ENCODE peak calls at places on chromosomes 16 and 17, in nine cellular contexts. One of them, this sample, is unnamed.

GRCh38 chr17:29572691-29573557 is 4.4 kb downstream of the TP53I13 start:
- DNase-seq in GM06990: no peak
- DNase-seq in astrocyte of the hippocampus: peak
- DNase-seq in amniotic stem cell: no peak
- DNase-seq in fibroblast of lung: peak
- DNase-seq in activated CD4-positive, alpha-beta T cell treated with anti-CD3 and anti-CD28 coated beads for 1 hour: peak
- DNase-seq in HCT116: no peak
- DNase-seq in activated effector memory CD4-positive, alpha-beta T cell treated with Interleukin-2 at 50 U/mL for 16 hours: peak
- DNase-seq in AML-193: no peak
- DNase-seq in this sample: peak

GRCh38 chr16:88045820-88046303 is 94.6 kb downstream of the BANP start:
- DNase-seq in GM06990: peak
- DNase-seq in astrocyte of the hippocampus: no peak
- DNase-seq in amniotic stem cell: no peak
- DNase-seq in fibroblast of lung: no peak
- DNase-seq in activated CD4-positive, alpha-beta T cell treated with anti-CD3 and anti-CD28 coated beads for 1 hour: no peak
- DNase-seq in HCT116: no peak
- DNase-seq in activated effector memory CD4-positive, alpha-beta T cell treated with Interleukin-2 at 50 U/mL for 16 hours: no peak
- DNase-seq in AML-193: no peak
- DNase-seq in this sample: no peak

GRCh38 chr17:83126275-83126930 is 47.0 kb downstream of the METRNL start:
- DNase-seq in GM06990: no peak
- DNase-seq in astrocyte of the hippocampus: no peak
- DNase-seq in amniotic stem cell: no peak
- DNase-seq in fibroblast of lung: no peak
- DNase-seq in activated CD4-positive, alpha-beta T cell treated with anti-CD3 and anti-CD28 coated beads for 1 hour: no peak
- DNase-seq in HCT116: no peak
- DNase-seq in activated effector memory CD4-positive, alpha-beta T cell treated with Interleukin-2 at 50 U/mL for 16 hours: no peak
- DNase-seq in AML-193: no peak
- DNase-seq in this sample: no peak

GRCh38 chr17:64025732-64026294 is 5.4 kb upstream of the ICAM2 start:
- DNase-seq in GM06990: peak
- DNase-seq in astrocyte of the hippocampus: peak
- DNase-seq in amniotic stem cell: no peak
- DNase-seq in fibroblast of lung: peak
- DNase-seq in activated CD4-positive, alpha-beta T cell treated with anti-CD3 and anti-CD28 coated beads for 1 hour: peak
- DNase-seq in HCT116: peak
- DNase-seq in activated effector memory CD4-positive, alpha-beta T cell treated with Interleukin-2 at 50 U/mL for 16 hours: peak
- DNase-seq in AML-193: peak
- DNase-seq in this sample: no peak

GRCh38 chr17:9240659-9241370 is 219.5 kb downstream of the NTN1 start:
- DNase-seq in GM06990: no peak
- DNase-seq in astrocyte of the hippocampus: peak
- DNase-seq in amniotic stem cell: no peak
- DNase-seq in fibroblast of lung: peak
- DNase-seq in activated CD4-positive, alpha-beta T cell treated with anti-CD3 and anti-CD28 coated beads for 1 hour: no peak
- DNase-seq in HCT116: no peak
- DNase-seq in activated effector memory CD4-positive, alpha-beta T cell treated with Interleukin-2 at 50 U/mL for 16 hours: no peak
- DNase-seq in AML-193: no peak
- DNase-seq in this sample: peak

GRCh38 chr17:38749222-38750043 is 1.3 kb upstream of the PCGF2 start:
- DNase-seq in GM06990: no peak
- DNase-seq in astrocyte of the hippocampus: peak
- DNase-seq in amniotic stem cell: no peak
- DNase-seq in fibroblast of lung: peak
- DNase-seq in activated CD4-positive, alpha-beta T cell treated with anti-CD3 and anti-CD28 coated beads for 1 hour: no peak
- DNase-seq in HCT116: peak
- DNase-seq in activated effector memory CD4-positive, alpha-beta T cell treated with Interleukin-2 at 50 U/mL for 16 hours: no peak
- DNase-seq in AML-193: no peak
- DNase-seq in this sample: peak

GRCh38 chr17:42459983-42460300 is 1.3 kb downstream of the ATP6V0A1 start:
- DNase-seq in GM06990: peak
- DNase-seq in astrocyte of the hippocampus: peak
- DNase-seq in amniotic stem cell: peak
- DNase-seq in fibroblast of lung: peak
- DNase-seq in activated CD4-positive, alpha-beta T cell treated with anti-CD3 and anti-CD28 coated beads for 1 hour: no peak
- DNase-seq in HCT116: no peak
- DNase-seq in activated effector memory CD4-positive, alpha-beta T cell treated with Interleukin-2 at 50 U/mL for 16 hours: no peak
- DNase-seq in AML-193: peak
- DNase-seq in this sample: no peak

GRCh38 chr17:40777459-40777858 is 4.9 kb downstream of the KRT27 start:
- DNase-seq in GM06990: no peak
- DNase-seq in astrocyte of the hippocampus: no peak
- DNase-seq in amniotic stem cell: no peak
- DNase-seq in fibroblast of lung: no peak
- DNase-seq in activated CD4-positive, alpha-beta T cell treated with anti-CD3 and anti-CD28 coated beads for 1 hour: no peak
- DNase-seq in HCT116: no peak
- DNase-seq in activated effector memory CD4-positive, alpha-beta T cell treated with Interleukin-2 at 50 U/mL for 16 hours: no peak
- DNase-seq in AML-193: no peak
- DNase-seq in this sample: no peak

GRCh38 chr16:85166699-85167588 is 54.7 kb upstream of the CIBAR2 start:
- DNase-seq in GM06990: no peak
- DNase-seq in astrocyte of the hippocampus: no peak
- DNase-seq in amniotic stem cell: no peak
- DNase-seq in fibroblast of lung: no peak
- DNase-seq in activated CD4-positive, alpha-beta T cell treated with anti-CD3 and anti-CD28 coated beads for 1 hour: no peak
- DNase-seq in HCT116: no peak
- DNase-seq in activated effector memory CD4-positive, alpha-beta T cell treated with Interleukin-2 at 50 U/mL for 16 hours: no peak
- DNase-seq in AML-193: no peak
- DNase-seq in this sample: no peak

GRCh38 chr17:82296511-82297279 is 20.7 kb downstream of the CD7 start:
- DNase-seq in GM06990: no peak
- DNase-seq in astrocyte of the hippocampus: no peak
- DNase-seq in amniotic stem cell: no peak
- DNase-seq in fibroblast of lung: no peak
- DNase-seq in activated CD4-positive, alpha-beta T cell treated with anti-CD3 and anti-CD28 coated beads for 1 hour: no peak
- DNase-seq in HCT116: no peak
- DNase-seq in activated effector memory CD4-positive, alpha-beta T cell treated with Interleukin-2 at 50 U/mL for 16 hours: no peak
- DNase-seq in AML-193: peak
- DNase-seq in this sample: no peak

GRCh38 chr17:9677932-9678331 is 32.6 kb downstream of the USP43 start:
- DNase-seq in GM06990: no peak
- DNase-seq in astrocyte of the hippocampus: no peak
- DNase-seq in amniotic stem cell: no peak
- DNase-seq in fibroblast of lung: no peak
- DNase-seq in activated CD4-positive, alpha-beta T cell treated with anti-CD3 and anti-CD28 coated beads for 1 hour: no peak
- DNase-seq in HCT116: no peak
- DNase-seq in activated effector memory CD4-positive, alpha-beta T cell treated with Interleukin-2 at 50 U/mL for 16 hours: no peak
- DNase-seq in AML-193: no peak
- DNase-seq in this sample: no peak

GRCh38 chr17:80877095-80877828 is 114.4 kb upstream of the CHMP6 start:
- DNase-seq in GM06990: peak
- DNase-seq in astrocyte of the hippocampus: no peak
- DNase-seq in amniotic stem cell: no peak
- DNase-seq in fibroblast of lung: no peak
- DNase-seq in activated CD4-positive, alpha-beta T cell treated with anti-CD3 and anti-CD28 coated beads for 1 hour: no peak
- DNase-seq in HCT116: no peak
- DNase-seq in activated effector memory CD4-positive, alpha-beta T cell treated with Interleukin-2 at 50 U/mL for 16 hours: peak
- DNase-seq in AML-193: no peak
- DNase-seq in this sample: no peak

GRCh38 chr17:44988256-44988942 is 20.3 kb upstream of the C1QL1 start:
- DNase-seq in GM06990: no peak
- DNase-seq in astrocyte of the hippocampus: no peak
- DNase-seq in amniotic stem cell: no peak
- DNase-seq in fibroblast of lung: no peak
- DNase-seq in activated CD4-positive, alpha-beta T cell treated with anti-CD3 and anti-CD28 coated beads for 1 hour: no peak
- DNase-seq in HCT116: no peak
- DNase-seq in activated effector memory CD4-positive, alpha-beta T cell treated with Interleukin-2 at 50 U/mL for 16 hours: no peak
- DNase-seq in AML-193: no peak
- DNase-seq in this sample: no peak

This sample was measured in amygdala.